ENCODE peak calls at places on chromosomes 11 and 22, in four cellular contexts. One of them, this sample, is unnamed.
A peak's percentile ranks its signal among the peaks of the same experiment; 100 is the strongest.

GRCh38 chr22:50271519-50271970 is 1.4 kb upstream of the MAPK11 start:
- DNase-seq in IMR-90: peak; percentile 38
- DNase-seq in NCI-H146: peak; percentile 52
- DNase-seq in H4: no peak
- DNase-seq in this sample: peak; percentile 85

GRCh38 chr11:3030289-3031070 is 26.7 kb downstream of the CARS1 start:
- DNase-seq in IMR-90: no peak
- DNase-seq in NCI-H146: no peak
- DNase-seq in H4: no peak
- DNase-seq in this sample: no peak

GRCh38 chr11:124174001-124174400 is 9.1 kb upstream of the OR10D3 start:
- DNase-seq in IMR-90: peak; percentile 64
- DNase-seq in NCI-H146: peak; percentile 2
- DNase-seq in H4: peak; percentile 86
- DNase-seq in this sample: peak; percentile 42

GRCh38 chr11:32266611-32267010 is 168.7 kb downstream of the WT1 start:
- DNase-seq in IMR-90: peak; percentile 4
- DNase-seq in NCI-H146: no peak
- DNase-seq in H4: peak; percentile 67
- DNase-seq in this sample: no peak

GRCh38 chr22:37163096-37163489 is 13.4 kb upstream of the IL2RB start:
- DNase-seq in IMR-90: no peak
- DNase-seq in NCI-H146: no peak
- DNase-seq in H4: no peak
- DNase-seq in this sample: no peak

GRCh38 chr11:8342821-8343681 is 79.4 kb upstream of the LMO1 start:
- DNase-seq in IMR-90: no peak
- DNase-seq in NCI-H146: no peak
- DNase-seq in H4: no peak
- DNase-seq in this sample: no peak

GRCh38 chr11:82577246-82577645 is 156.4 kb downstream of the FAM181B start:
- DNase-seq in IMR-90: no peak
- DNase-seq in NCI-H146: no peak
- DNase-seq in H4: peak; percentile 35
- DNase-seq in this sample: peak; percentile 65

GRCh38 chr11:244376-244775 is 7.6 kb downstream of the PSMD13 start:
- DNase-seq in IMR-90: no peak
- DNase-seq in NCI-H146: no peak
- DNase-seq in H4: no peak
- DNase-seq in this sample: no peak

GRCh38 chr22:48954781-48955311 is 872.8 kb downstream of the BRD1 start:
- DNase-seq in IMR-90: no peak
- DNase-seq in NCI-H146: no peak
- DNase-seq in H4: no peak
- DNase-seq in this sample: no peak

GRCh38 chr22:35742342-35743100 is 24.8 kb downstream of the APOL5 start:
- DNase-seq in IMR-90: peak; percentile 81
- DNase-seq in NCI-H146: no peak
- DNase-seq in H4: peak; percentile 31
- DNase-seq in this sample: no peak

GRCh38 chr11:84390441-84391078 is 1104.4 kb upstream of the CCDC90B start:
- DNase-seq in IMR-90: no peak
- DNase-seq in NCI-H146: peak; percentile 12
- DNase-seq in H4: peak; percentile 41
- DNase-seq in this sample: peak; percentile 52

GRCh38 chr11:10413268-10413667 is 41.8 kb upstream of the AMPD3 start:
- DNase-seq in IMR-90: peak; percentile 22
- DNase-seq in NCI-H146: peak; percentile 46
- DNase-seq in H4: no peak
- DNase-seq in this sample: peak; percentile 71

This sample was measured in NCI-H82.